ENCODE peak calls at places on chromosomes 11 and 22, in six cellular contexts. M, Z, B, J, C and W are unnamed samples.

GRCh38 chr22:49765091-49765771 is 62.4 kb downstream of the BRD1 start:
- DNase-seq in Z (no peak), M (no peak), B (no peak), C (no peak), J (no peak), W (no peak)

GRCh38 chr22:32548039-32548438 is 73.4 kb downstream of the FBXO7 start:
- DNase-seq in J (no peak), M (no peak), B (no peak), Z (no peak), C (no peak), W (no peak)

GRCh38 chr11:43832536-43832935 is 48.1 kb upstream of the ALKBH3 start:
- DNase-seq in M (no peak), J (no peak), B (no peak), Z (no peak), C (no peak), W (no peak)

GRCh38 chr11:131979364-131979763 is 608.9 kb downstream of the NTM start:
- DNase-seq in M (no peak), B (no peak), C (no peak), Z (no peak), J (no peak), W (no peak)

GRCh38 chr11:27926981-27927481 is 180.9 kb downstream of the KIF18A start:
- DNase-seq in J (no peak), B (no peak), Z (no peak), C (no peak), M (peak), W (no peak)

GRCh38 chr11:1384206-1384965 is 5.3 kb upstream of the BRSK2 start:
- DNase-seq in J (no peak), Z (no peak), C (no peak), M (peak), B (no peak), W (no peak)

GRCh38 chr11:46461461-46461927 is 69.9 kb upstream of the CHRM4 start:
- DNase-seq in B (no peak), J (no peak), M (peak), Z (no peak), C (no peak), W (no peak)

GRCh38 chr11:100592619-100593309 is 94.3 kb upstream of the ARHGAP42 start:
- DNase-seq in M (peak), C (no peak), Z (no peak), B (no peak), J (no peak), W (no peak)

GRCh38 chr11:119983816-119984215 is 154.1 kb downstream of the TRIM29 start:
- DNase-seq in M (no peak), J (no peak), B (no peak), C (no peak), Z (no peak), W (no peak)

GRCh38 chr11:73171762-73172161 is 29.6 kb upstream of the FCHSD2 start:
- DNase-seq in C (no peak), B (no peak), M (peak), J (no peak), Z (no peak), W (no peak)

GRCh38 chr11:102530558-102530957 is at the start of gene MMP7:
- DNase-seq in J (no peak), C (no peak), M (peak), Z (no peak), B (no peak), W (no peak)